ENCODE peak calls at places on chromosomes 13 and 19, in seven cellular contexts. One of them, this sample, is unnamed.

GRCh38 chr13:48121733-48122132 is 26.8 kb upstream of the MED4 start:
- DNase-seq in prostate gland: no peak
- DNase-seq in tibial nerve: no peak
- DNase-seq in adrenal gland: no peak
- DNase-seq in heart left ventricle: no peak
- DNase-seq in ovary: no peak
- DNase-seq in HCT116: no peak
- DNase-seq in this sample: no peak

GRCh38 chr13:21986602-21987001 is 315.7 kb downstream of the FGF9 start:
- DNase-seq in prostate gland: no peak
- DNase-seq in tibial nerve: peak
- DNase-seq in adrenal gland: peak
- DNase-seq in heart left ventricle: peak
- DNase-seq in ovary: peak
- DNase-seq in HCT116: no peak
- DNase-seq in this sample: peak

GRCh38 chr19:17292301-17293074 is 10.7 kb downstream of the ABHD8 start:
- DNase-seq in prostate gland: peak
- DNase-seq in tibial nerve: peak
- DNase-seq in adrenal gland: peak
- DNase-seq in heart left ventricle: peak
- DNase-seq in ovary: peak
- DNase-seq in HCT116: peak
- DNase-seq in this sample: no peak

GRCh38 chr19:1469936-1470863 is 8.8 kb downstream of the C19orf25 start:
- DNase-seq in prostate gland: no peak
- DNase-seq in tibial nerve: no peak
- DNase-seq in adrenal gland: no peak
- DNase-seq in heart left ventricle: peak
- DNase-seq in ovary: peak
- DNase-seq in HCT116: peak
- DNase-seq in this sample: no peak

GRCh38 chr13:32940601-32941000 is 75.6 kb upstream of the KL start:
- DNase-seq in prostate gland: no peak
- DNase-seq in tibial nerve: peak
- DNase-seq in adrenal gland: peak
- DNase-seq in heart left ventricle: no peak
- DNase-seq in ovary: no peak
- DNase-seq in HCT116: no peak
- DNase-seq in this sample: peak

GRCh38 chr19:39296055-39296645 is at the start of gene IFNL1:
- DNase-seq in prostate gland: no peak
- DNase-seq in tibial nerve: no peak
- DNase-seq in adrenal gland: no peak
- DNase-seq in heart left ventricle: no peak
- DNase-seq in ovary: no peak
- DNase-seq in HCT116: no peak
- DNase-seq in this sample: no peak

GRCh38 chr13:102856603-102857002 is 10.8 kb downstream of the ERCC5 start:
- DNase-seq in prostate gland: no peak
- DNase-seq in tibial nerve: no peak
- DNase-seq in adrenal gland: peak
- DNase-seq in heart left ventricle: peak
- DNase-seq in ovary: no peak
- DNase-seq in HCT116: no peak
- DNase-seq in this sample: peak

GRCh38 chr19:18085702-18086457 is 854 bp downstream of the IL12RB1 start:
- DNase-seq in prostate gland: no peak
- DNase-seq in tibial nerve: no peak
- DNase-seq in adrenal gland: no peak
- DNase-seq in heart left ventricle: no peak
- DNase-seq in ovary: no peak
- DNase-seq in HCT116: no peak
- DNase-seq in this sample: no peak

GRCh38 chr13:87084192-87084591 is 587.0 kb upstream of the SLITRK5 start:
- DNase-seq in prostate gland: no peak
- DNase-seq in tibial nerve: no peak
- DNase-seq in adrenal gland: no peak
- DNase-seq in heart left ventricle: no peak
- DNase-seq in ovary: no peak
- DNase-seq in HCT116: no peak
- DNase-seq in this sample: no peak

GRCh38 chr13:99975626-99976025 is 4.1 kb upstream of the ZIC5 start:
- DNase-seq in prostate gland: no peak
- DNase-seq in tibial nerve: no peak
- DNase-seq in adrenal gland: no peak
- DNase-seq in heart left ventricle: no peak
- DNase-seq in ovary: no peak
- DNase-seq in HCT116: no peak
- DNase-seq in this sample: no peak

GRCh38 chr19:38277969-38278680 is 13.8 kb downstream of the SPINT2 start:
- DNase-seq in prostate gland: no peak
- DNase-seq in tibial nerve: no peak
- DNase-seq in adrenal gland: peak
- DNase-seq in heart left ventricle: peak
- DNase-seq in ovary: peak
- DNase-seq in HCT116: no peak
- DNase-seq in this sample: no peak

GRCh38 chr13:98199480-98199879 is 22.4 kb upstream of the RNF113B start:
- DNase-seq in prostate gland: no peak
- DNase-seq in tibial nerve: no peak
- DNase-seq in adrenal gland: no peak
- DNase-seq in heart left ventricle: no peak
- DNase-seq in ovary: no peak
- DNase-seq in HCT116: no peak
- DNase-seq in this sample: no peak

GRCh38 chr13:65460136-65460535 is 1770.0 kb downstream of the PCDH9 start:
- DNase-seq in prostate gland: no peak
- DNase-seq in tibial nerve: no peak
- DNase-seq in adrenal gland: no peak
- DNase-seq in heart left ventricle: no peak
- DNase-seq in ovary: no peak
- DNase-seq in HCT116: no peak
- DNase-seq in this sample: no peak

GRCh38 chr13:85277753-85278152 is 521.5 kb downstream of the SLITRK6 start:
- DNase-seq in prostate gland: no peak
- DNase-seq in tibial nerve: no peak
- DNase-seq in adrenal gland: no peak
- DNase-seq in heart left ventricle: no peak
- DNase-seq in ovary: no peak
- DNase-seq in HCT116: no peak
- DNase-seq in this sample: no peak

GRCh38 chr13:100658363-100658762 is 16.2 kb downstream of the TMTC4 start:
- DNase-seq in prostate gland: no peak
- DNase-seq in tibial nerve: no peak
- DNase-seq in adrenal gland: no peak
- DNase-seq in heart left ventricle: no peak
- DNase-seq in ovary: no peak
- DNase-seq in HCT116: no peak
- DNase-seq in this sample: no peak

GRCh38 chr13:101157261-101157660 is 259.0 kb downstream of the NALCN start:
- DNase-seq in prostate gland: no peak
- DNase-seq in tibial nerve: no peak
- DNase-seq in adrenal gland: no peak
- DNase-seq in heart left ventricle: no peak
- DNase-seq in ovary: no peak
- DNase-seq in HCT116: no peak
- DNase-seq in this sample: no peak

GRCh38 chr13:39317284-39317683 is 279.0 kb downstream of the NHLRC3 start:
- DNase-seq in prostate gland: no peak
- DNase-seq in tibial nerve: peak
- DNase-seq in adrenal gland: peak
- DNase-seq in heart left ventricle: peak
- DNase-seq in ovary: peak
- DNase-seq in HCT116: no peak
- DNase-seq in this sample: peak

GRCh38 chr19:1361601-1362384 is 21.9 kb upstream of the NDUFS7 start:
- DNase-seq in prostate gland: no peak
- DNase-seq in tibial nerve: no peak
- DNase-seq in adrenal gland: no peak
- DNase-seq in heart left ventricle: no peak
- DNase-seq in ovary: no peak
- DNase-seq in HCT116: no peak
- DNase-seq in this sample: no peak

GRCh38 chr19:6680141-6680540 is 10.2 kb upstream of the TNFSF14 start:
- DNase-seq in prostate gland: no peak
- DNase-seq in tibial nerve: no peak
- DNase-seq in adrenal gland: no peak
- DNase-seq in heart left ventricle: no peak
- DNase-seq in ovary: no peak
- DNase-seq in HCT116: no peak
- DNase-seq in this sample: no peak

DNA sequence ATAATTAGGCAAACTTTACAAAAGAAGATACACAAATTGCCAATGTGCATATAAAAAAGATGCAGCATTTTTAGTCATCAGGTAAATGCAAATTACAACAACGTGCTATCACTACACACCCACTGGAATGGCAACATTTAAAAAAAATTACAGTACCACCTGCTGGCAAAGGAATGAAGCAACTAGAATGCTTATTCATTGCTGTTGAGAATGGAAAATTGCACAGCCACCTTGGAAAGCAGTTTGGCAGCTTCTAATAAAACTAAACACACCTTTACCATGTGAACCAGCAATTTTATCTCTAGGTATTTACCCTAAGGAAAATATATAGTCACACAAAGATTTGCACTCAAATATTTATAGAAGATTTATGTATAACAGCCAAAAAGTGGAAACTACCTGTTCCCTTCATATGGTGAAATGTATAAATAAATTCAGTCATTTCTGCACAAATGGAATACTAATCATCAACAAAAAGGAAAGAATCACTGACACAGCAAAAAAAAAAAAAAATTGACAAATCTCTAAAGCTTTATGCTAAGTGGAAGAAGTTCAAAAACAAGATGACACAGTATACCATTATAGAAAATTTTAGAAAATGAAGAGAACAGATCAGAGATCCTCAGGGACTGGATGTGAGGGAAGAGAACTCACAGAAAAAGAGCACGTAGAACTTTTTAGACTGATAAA is 30.3 kb downstream of the OXGR1 start:
- DNase-seq in prostate gland: no peak
- DNase-seq in tibial nerve: no peak
- DNase-seq in adrenal gland: no peak
- DNase-seq in heart left ventricle: no peak
- DNase-seq in ovary: no peak
- DNase-seq in HCT116: no peak
- DNase-seq in this sample: no peak
- TF ChIP-seq CTCF in prostate gland: no peak
- TF ChIP-seq CTCF in tibial nerve: no peak
- TF ChIP-seq CTCF in adrenal gland: no peak
- TF ChIP-seq CTCF in heart left ventricle: no peak
- TF ChIP-seq CTCF in ovary: no peak
- TF ChIP-seq CTCF in HCT116: peak
- TF ChIP-seq CTCF in this sample: no peak

GRCh38 chr19:33176670-33177416 is 17.3 kb upstream of the LRP3 start:
- DNase-seq in prostate gland: peak
- DNase-seq in tibial nerve: peak
- DNase-seq in adrenal gland: peak
- DNase-seq in heart left ventricle: peak
- DNase-seq in ovary: peak
- DNase-seq in HCT116: peak
- DNase-seq in this sample: peak
- TF ChIP-seq POLR2A in prostate gland: peak
- TF ChIP-seq POLR2A in tibial nerve: peak
- TF ChIP-seq POLR2A in adrenal gland: peak
- TF ChIP-seq POLR2A in heart left ventricle: peak
- TF ChIP-seq POLR2A in ovary: peak
- TF ChIP-seq POLR2A in HCT116: peak
- TF ChIP-seq POLR2A in this sample: peak

GRCh38 chr19:45154064-45154827 is 6.5 kb downstream of the NKPD1 start:
- DNase-seq in prostate gland: no peak
- DNase-seq in tibial nerve: no peak
- DNase-seq in adrenal gland: peak
- DNase-seq in heart left ventricle: no peak
- DNase-seq in ovary: peak
- DNase-seq in HCT116: peak
- DNase-seq in this sample: no peak

GRCh38 chr19:45150731-45151725 is 9.8 kb downstream of the NKPD1 start:
- DNase-seq in prostate gland: no peak
- DNase-seq in tibial nerve: no peak
- DNase-seq in adrenal gland: no peak
- DNase-seq in heart left ventricle: no peak
- DNase-seq in ovary: no peak
- DNase-seq in HCT116: no peak
- DNase-seq in this sample: no peak

GRCh38 chr19:45153339-45154063 is 7.3 kb downstream of the NKPD1 start:
- DNase-seq in prostate gland: no peak
- DNase-seq in tibial nerve: no peak
- DNase-seq in adrenal gland: peak
- DNase-seq in heart left ventricle: peak
- DNase-seq in ovary: peak
- DNase-seq in HCT116: no peak
- DNase-seq in this sample: no peak

GRCh38 chr19:45151821-45152503 is 8.8 kb downstream of the NKPD1 start:
- DNase-seq in prostate gland: no peak
- DNase-seq in tibial nerve: no peak
- DNase-seq in adrenal gland: no peak
- DNase-seq in heart left ventricle: no peak
- DNase-seq in ovary: no peak
- DNase-seq in HCT116: no peak
- DNase-seq in this sample: no peak

DNA sequence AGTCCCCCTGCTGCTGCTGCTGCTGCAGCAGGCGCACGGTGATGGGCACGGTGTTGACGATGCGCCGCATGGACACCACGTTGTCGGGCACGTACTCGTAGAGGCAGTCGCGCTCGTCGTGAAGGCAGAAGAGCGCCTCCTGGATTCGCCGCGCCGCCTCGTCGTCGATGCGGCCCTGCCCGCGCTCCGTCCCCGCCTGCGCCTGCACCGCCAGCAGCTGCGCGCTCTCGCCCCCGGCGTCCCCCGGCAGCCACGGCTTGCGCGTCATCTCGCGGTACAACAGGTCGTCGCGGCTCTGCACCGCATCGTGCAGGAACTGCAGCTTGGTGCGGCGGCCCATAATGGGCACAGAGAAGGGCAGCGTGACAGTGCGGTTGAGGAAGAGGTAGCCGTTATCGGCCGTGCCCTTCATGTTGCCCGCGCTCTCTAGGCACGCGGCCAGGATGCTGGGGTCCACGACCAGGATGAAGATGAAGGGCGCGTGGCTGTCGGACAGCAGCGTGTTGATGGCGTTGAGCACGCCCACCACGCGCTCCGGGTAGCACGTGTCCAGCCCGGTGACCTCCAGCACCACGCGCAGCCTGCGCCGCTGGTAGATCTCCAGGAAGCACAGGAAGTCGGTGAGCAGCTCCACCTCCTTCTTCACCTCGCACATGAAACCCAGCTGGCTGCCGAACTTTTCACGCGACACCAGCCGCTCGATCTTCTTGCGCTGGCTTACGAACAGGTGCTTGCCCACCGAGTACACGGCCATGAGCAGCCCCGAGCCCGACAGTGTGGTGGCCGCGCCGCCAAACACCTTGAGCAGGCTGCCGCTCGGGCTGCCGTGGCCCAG is 8.1 kb downstream of the NKPD1 start:
- DNase-seq in prostate gland: peak
- DNase-seq in tibial nerve: peak
- DNase-seq in adrenal gland: peak
- DNase-seq in heart left ventricle: peak
- DNase-seq in ovary: peak
- DNase-seq in HCT116: no peak
- DNase-seq in this sample: peak
- H3K4me3 ChIP-seq in prostate gland: peak
- H3K4me3 ChIP-seq in tibial nerve: peak
- H3K4me3 ChIP-seq in adrenal gland: no peak
- H3K4me3 ChIP-seq in heart left ventricle: peak
- H3K4me3 ChIP-seq in ovary: peak
- H3K4me3 ChIP-seq in HCT116: no peak
- H3K4me3 ChIP-seq in this sample: peak

GRCh38 chr19:51664997-51665396 is 18.4 kb upstream of the SIGLEC14 start:
- DNase-seq in prostate gland: no peak
- DNase-seq in tibial nerve: no peak
- DNase-seq in adrenal gland: no peak
- DNase-seq in heart left ventricle: no peak
- DNase-seq in ovary: no peak
- DNase-seq in HCT116: no peak
- DNase-seq in this sample: no peak
- TF ChIP-seq CTCF in prostate gland: no peak
- TF ChIP-seq CTCF in tibial nerve: no peak
- TF ChIP-seq CTCF in adrenal gland: no peak
- TF ChIP-seq CTCF in heart left ventricle: no peak
- TF ChIP-seq CTCF in ovary: no peak
- TF ChIP-seq CTCF in HCT116: no peak
- TF ChIP-seq CTCF in this sample: no peak

This sample was measured in gastrocnemius medialis.